ENCODE peak calls at places on chromosomes 4 and X, in four cellular contexts. One of them, this sample, is unnamed.

GRCh38 chrX:24259544-24260240 is 54.2 kb downstream of the SUPT20HL2 start:
- DNase-seq in GM12878: no peak
- DNase-seq in K562: peak; percentile 38
- DNase-seq in HL-60: peak; percentile 62
- DNase-seq in this sample: no peak

GRCh38 chr4:166655705-166656104 is 578.6 kb downstream of the SPOCK3 start:
- DNase-seq in GM12878: no peak
- DNase-seq in K562: no peak
- DNase-seq in HL-60: no peak
- DNase-seq in this sample: no peak

GRCh38 chrX:97907791-97908190 is 1024.1 kb downstream of the RPA4 start:
- DNase-seq in GM12878: no peak
- DNase-seq in K562: no peak
- DNase-seq in HL-60: no peak
- DNase-seq in this sample: no peak

GRCh38 chrX:125475482-125475881 is 155.8 kb downstream of the TEX13C start:
- DNase-seq in GM12878: no peak
- DNase-seq in K562: no peak
- DNase-seq in HL-60: no peak
- DNase-seq in this sample: no peak

GRCh38 chr4:7788687-7789425 is 150.8 kb downstream of the AFAP1 start:
- DNase-seq in GM12878: no peak
- DNase-seq in K562: no peak
- DNase-seq in HL-60: no peak
- DNase-seq in this sample: no peak

GRCh38 chr4:183190900-183191527 is 92.0 kb downstream of the WWC2 start:
- DNase-seq in GM12878: no peak
- DNase-seq in K562: no peak
- DNase-seq in HL-60: no peak
- DNase-seq in this sample: no peak

GRCh38 chr4:68074397-68074796 is 55.3 kb downstream of the TMPRSS11F start:
- DNase-seq in GM12878: no peak
- DNase-seq in K562: no peak
- DNase-seq in HL-60: no peak
- DNase-seq in this sample: no peak

GRCh38 chrX:34863906-34864305 is 78.7 kb upstream of the FAM47B start:
- DNase-seq in GM12878: no peak
- DNase-seq in K562: no peak
- DNase-seq in HL-60: no peak
- DNase-seq in this sample: no peak

GRCh38 chr4:39729557-39729956 is 31.6 kb downstream of the UBE2K start:
- DNase-seq in GM12878: no peak
- DNase-seq in K562: no peak
- DNase-seq in HL-60: no peak
- DNase-seq in this sample: no peak

GRCh38 chr4:71222661-71223060 is 116.2 kb upstream of the SLC4A4 start:
- DNase-seq in GM12878: no peak
- DNase-seq in K562: no peak
- DNase-seq in HL-60: no peak
- DNase-seq in this sample: no peak

GRCh38 chrX:152641996-152642395 is 4.3 kb downstream of the GABRQ start:
- DNase-seq in GM12878: no peak
- DNase-seq in K562: peak; percentile 34
- DNase-seq in HL-60: no peak
- DNase-seq in this sample: no peak

GRCh38 chr4:41620594-41621256 is 82.8 kb downstream of the LIMCH1 start:
- DNase-seq in GM12878: no peak
- DNase-seq in K562: no peak
- DNase-seq in HL-60: no peak
- DNase-seq in this sample: no peak

GRCh38 chrX:123771449-123772064 is 38.7 kb upstream of the THOC2 start:
- DNase-seq in GM12878: no peak
- DNase-seq in K562: no peak
- DNase-seq in HL-60: no peak
- DNase-seq in this sample: no peak

GRCh38 chr4:145819246-145820181 is 119.1 kb downstream of the ZNF827 start:
- DNase-seq in GM12878: no peak
- DNase-seq in K562: no peak
- DNase-seq in HL-60: no peak
- DNase-seq in this sample: no peak

GRCh38 chrX:11105080-11105479 is 6.1 kb upstream of the HCCS start:
- DNase-seq in GM12878: no peak
- DNase-seq in K562: peak; percentile 14
- DNase-seq in HL-60: no peak
- DNase-seq in this sample: no peak

GRCh38 chrX:134603806-134604700 is 54.2 kb downstream of the PLAC1 start:
- DNase-seq in GM12878: no peak
- DNase-seq in K562: no peak
- DNase-seq in HL-60: no peak
- DNase-seq in this sample: no peak

GRCh38 chr4:171035909-171036308 is 777.3 kb upstream of the GALNTL6 start:
- DNase-seq in GM12878: no peak
- DNase-seq in K562: no peak
- DNase-seq in HL-60: no peak
- DNase-seq in this sample: no peak

GRCh38 chr4:6235012-6235411 is 34.6 kb upstream of the WFS1 start:
- DNase-seq in GM12878: no peak
- DNase-seq in K562: no peak
- DNase-seq in HL-60: no peak
- DNase-seq in this sample: no peak

GRCh38 chr4:107740381-107740780 is 20.3 kb upstream of the PAPSS1 start:
- DNase-seq in GM12878: no peak
- DNase-seq in K562: no peak
- DNase-seq in HL-60: no peak
- DNase-seq in this sample: no peak

GRCh38 chr4:20652226-20652836 is 47.9 kb upstream of the PACRGL start:
- DNase-seq in GM12878: no peak
- DNase-seq in K562: no peak
- DNase-seq in HL-60: no peak
- DNase-seq in this sample: no peak

GRCh38 chr4:136644279-136644678 is 888.0 kb downstream of the PCDH18 start:
- DNase-seq in GM12878: no peak
- DNase-seq in K562: no peak
- DNase-seq in HL-60: no peak
- DNase-seq in this sample: no peak

GRCh38 chr4:76147454-76148141 is 599 bp downstream of the NUP54 start:
- DNase-seq in GM12878: peak; percentile 15
- DNase-seq in K562: peak; percentile 92
- DNase-seq in HL-60: peak; percentile 70
- DNase-seq in this sample: peak; percentile 32

GRCh38 chrX:120358687-120359086 is 3.2 kb upstream of the ATP1B4 start:
- DNase-seq in GM12878: no peak
- DNase-seq in K562: no peak
- DNase-seq in HL-60: no peak
- DNase-seq in this sample: no peak

GRCh38 chr4:39042365-39042764 is 10.2 kb upstream of the TMEM156 start:
- DNase-seq in GM12878: no peak
- DNase-seq in K562: no peak
- DNase-seq in HL-60: peak; percentile 12
- DNase-seq in this sample: no peak

GRCh38 chrX:111447298-111447697 is 35.3 kb upstream of the DCX start:
- DNase-seq in GM12878: no peak
- DNase-seq in K562: peak; percentile 21
- DNase-seq in HL-60: peak; percentile 23
- DNase-seq in this sample: no peak

GRCh38 chrX:130626521-130626920 is 224.7 kb downstream of the RBMX2 start:
- DNase-seq in GM12878: no peak
- DNase-seq in K562: no peak
- DNase-seq in HL-60: no peak
- DNase-seq in this sample: no peak

GRCh38 chr4:14559641-14560040 is 442.6 kb upstream of the CPEB2 start:
- DNase-seq in GM12878: no peak
- DNase-seq in K562: no peak
- DNase-seq in HL-60: no peak
- DNase-seq in this sample: no peak

GRCh38 chr4:139457318-139457717 is 3.4 kb downstream of the RAB33B start:
- DNase-seq in GM12878: no peak
- DNase-seq in K562: no peak
- DNase-seq in HL-60: no peak
- DNase-seq in this sample: no peak

GRCh38 chr4:137981277-137981676 is 260.9 kb downstream of the SLC7A11 start:
- DNase-seq in GM12878: no peak
- DNase-seq in K562: no peak
- DNase-seq in HL-60: no peak
- DNase-seq in this sample: no peak

GRCh38 chr4:94140998-94141397 is 66.7 kb upstream of the SMARCAD1 start:
- DNase-seq in GM12878: no peak
- DNase-seq in K562: no peak
- DNase-seq in HL-60: no peak
- DNase-seq in this sample: no peak

GRCh38 chrX:76148753-76149152 is 24.1 kb upstream of the PBDC1 start:
- DNase-seq in GM12878: peak; percentile 45
- DNase-seq in K562: no peak
- DNase-seq in HL-60: peak; percentile 48
- DNase-seq in this sample: no peak

GRCh38 chrX:54358424-54359211 is 772 bp upstream of the WNK3 start:
- DNase-seq in GM12878: no peak
- DNase-seq in K562: no peak
- DNase-seq in HL-60: no peak
- DNase-seq in this sample: no peak

DNA sequence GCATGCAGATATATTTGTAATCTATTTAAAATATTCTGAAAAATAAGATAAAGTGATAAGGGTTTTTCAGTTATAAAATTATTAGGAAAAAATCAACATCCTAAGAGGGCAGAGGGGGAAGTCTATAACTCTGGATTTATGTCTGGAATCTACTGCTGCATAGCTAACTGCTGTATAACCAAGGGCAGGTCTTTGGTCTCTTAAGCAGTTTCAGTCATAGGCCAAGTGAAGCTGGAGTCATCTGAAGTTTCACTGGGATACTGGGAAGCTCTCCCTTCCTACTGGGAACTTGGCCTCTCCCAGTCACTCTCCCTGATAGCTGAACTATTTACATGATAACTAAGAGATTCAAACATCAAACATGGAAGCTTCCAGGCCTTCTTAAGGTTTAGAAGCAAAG is 1409.9 kb upstream of the PCDH7 start:
- DNase-seq in GM12878: no peak
- DNase-seq in K562: no peak
- DNase-seq in HL-60: no peak
- DNase-seq in this sample: no peak
- TF ChIP-seq SPI1 in GM12878: no peak
- TF ChIP-seq SPI1 in K562: no peak
- TF ChIP-seq SPI1 in HL-60: no peak
- TF ChIP-seq SPI1 in this sample: no peak

GRCh38 chr4:2142630-2143427 is 83.7 kb downstream of the NAT8L start:
- DNase-seq in GM12878: no peak
- DNase-seq in K562: no peak
- DNase-seq in HL-60: no peak
- DNase-seq in this sample: no peak
- TF ChIP-seq SPI1 in GM12878: no peak
- TF ChIP-seq SPI1 in K562: no peak
- TF ChIP-seq SPI1 in HL-60: no peak
- TF ChIP-seq SPI1 in this sample: no peak

DNA sequence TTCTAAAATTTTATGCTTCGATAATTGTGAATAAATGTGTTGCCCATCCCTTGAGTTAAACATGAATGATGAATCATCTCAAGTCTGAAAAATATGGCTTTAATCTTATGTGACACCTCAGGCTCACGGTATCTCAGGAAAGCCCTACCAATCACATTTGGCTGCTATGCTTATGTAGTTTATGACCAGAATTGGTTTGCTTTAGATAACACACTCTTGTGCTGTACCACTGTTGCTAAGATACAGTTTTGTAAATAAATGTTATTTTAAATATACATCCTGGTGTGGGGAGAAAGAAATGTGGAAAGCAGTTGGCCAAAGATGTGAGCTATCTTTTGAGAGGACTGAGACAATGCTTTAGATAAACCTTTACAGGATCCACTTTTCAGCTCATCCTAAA is 63.2 kb downstream of the NPY1R start:
- DNase-seq in GM12878: no peak
- DNase-seq in K562: peak; percentile 50
- DNase-seq in HL-60: no peak
- DNase-seq in this sample: no peak
- TF ChIP-seq SPI1 in GM12878: no peak
- TF ChIP-seq SPI1 in K562: no peak
- TF ChIP-seq SPI1 in HL-60: no peak
- TF ChIP-seq SPI1 in this sample: no peak

DNA sequence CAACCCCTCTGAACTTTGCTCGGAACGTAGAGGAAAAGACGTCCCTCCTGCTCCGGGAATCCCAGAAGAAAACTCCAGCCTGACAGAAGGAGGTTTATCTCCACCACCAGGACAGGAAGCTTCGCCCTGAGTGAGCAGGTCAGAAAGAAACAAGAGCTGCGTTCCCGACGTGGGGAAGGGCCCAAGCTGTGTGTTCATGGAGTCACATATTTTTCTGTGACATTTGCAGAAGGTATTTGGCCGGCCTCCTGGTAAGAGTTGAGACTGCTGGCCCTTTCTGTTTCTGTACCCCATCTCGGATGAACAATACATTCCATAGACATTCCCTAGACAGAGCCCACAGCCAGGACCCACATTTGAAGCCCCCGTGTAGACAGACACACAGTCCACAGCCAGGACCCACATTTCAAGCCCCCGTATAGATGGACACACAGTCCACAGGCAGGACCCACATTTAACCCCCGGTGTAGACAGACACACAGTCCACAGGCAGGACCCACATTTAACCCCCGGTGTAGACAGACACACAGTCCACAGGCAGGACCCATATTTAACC is 230.8 kb downstream of the SHOX start:
- DNase-seq in GM12878: no peak
- DNase-seq in K562: no peak
- DNase-seq in HL-60: no peak
- DNase-seq in this sample: no peak
- TF ChIP-seq SPI1 in GM12878: no peak
- TF ChIP-seq SPI1 in K562: no peak
- TF ChIP-seq SPI1 in HL-60: no peak
- TF ChIP-seq SPI1 in this sample: no peak

DNA sequence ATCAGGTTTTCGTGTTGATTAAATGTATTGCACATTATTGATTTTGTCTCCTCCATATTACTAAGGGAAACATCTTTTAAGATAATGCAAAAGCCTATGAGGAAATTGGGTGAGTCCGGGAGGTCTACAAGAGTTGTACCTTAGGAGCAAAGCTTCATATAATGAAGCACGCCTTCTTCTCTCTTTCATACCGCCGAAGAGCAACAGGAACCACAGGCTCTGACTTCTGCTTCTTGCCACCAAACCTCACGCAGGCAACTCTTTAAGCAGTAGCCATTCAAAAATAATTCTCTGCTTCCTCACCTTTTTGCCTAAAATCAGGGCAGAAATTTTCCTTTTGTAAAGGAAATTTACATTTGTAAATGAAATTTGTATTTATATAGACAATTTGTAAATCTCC is 139.6 kb downstream of the SPRY1 start:
- DNase-seq in GM12878: no peak
- DNase-seq in K562: no peak
- DNase-seq in HL-60: peak; percentile 64
- DNase-seq in this sample: no peak
- TF ChIP-seq SPI1 in GM12878: no peak
- TF ChIP-seq SPI1 in K562: no peak
- TF ChIP-seq SPI1 in HL-60: peak; percentile 81
- TF ChIP-seq SPI1 in this sample: no peak

This sample was measured in GM12891.